ENCODE peak calls at places on chromosomes 11 and 22, in eight cellular contexts. One of them, this sample, is unnamed.

GRCh38 chr11:27088353-27088752 is 47.7 kb downstream of the BBOX1 start:
- DNase-seq in psoas muscle: no peak
- DNase-seq in SK-N-SH: no peak
- DNase-seq in upper lobe of right lung: no peak
- DNase-seq in heart right ventricle: no peak
- DNase-seq in esophagus squamous epithelium: no peak
- DNase-seq in brain microvascular endothelial cell: no peak
- DNase-seq in HCT116: no peak
- DNase-seq in this sample: no peak

GRCh38 chr11:93396356-93396755 is 65.8 kb downstream of the DEUP1 start:
- DNase-seq in SK-N-SH: no peak
- DNase-seq in heart right ventricle: no peak
- DNase-seq in esophagus squamous epithelium: no peak
- DNase-seq in brain microvascular endothelial cell: peak
- DNase-seq in upper lobe of right lung: no peak
- DNase-seq in HCT116: no peak
- DNase-seq in psoas muscle: no peak
- DNase-seq in this sample: no peak

GRCh38 chr22:28883917-28884753 is 763 bp downstream of the ZNRF3 start:
- DNase-seq in heart right ventricle: peak
- DNase-seq in psoas muscle: peak
- DNase-seq in esophagus squamous epithelium: no peak
- DNase-seq in SK-N-SH: peak
- DNase-seq in HCT116: peak
- DNase-seq in upper lobe of right lung: peak
- DNase-seq in brain microvascular endothelial cell: peak
- DNase-seq in this sample: no peak

GRCh38 chr11:124938206-124938765 is 2.4 kb upstream of the HEPACAM start:
- DNase-seq in psoas muscle: no peak
- DNase-seq in upper lobe of right lung: no peak
- DNase-seq in esophagus squamous epithelium: no peak
- DNase-seq in brain microvascular endothelial cell: no peak
- DNase-seq in HCT116: no peak
- DNase-seq in SK-N-SH: no peak
- DNase-seq in heart right ventricle: no peak
- DNase-seq in this sample: no peak

GRCh38 chr11:10818594-10818993 is 9.9 kb upstream of the EIF4G2 start:
- DNase-seq in heart right ventricle: no peak
- DNase-seq in brain microvascular endothelial cell: peak
- DNase-seq in SK-N-SH: no peak
- DNase-seq in esophagus squamous epithelium: no peak
- DNase-seq in HCT116: no peak
- DNase-seq in psoas muscle: no peak
- DNase-seq in upper lobe of right lung: no peak
- DNase-seq in this sample: no peak

GRCh38 chr11:109864161-109864661 is 229.0 kb upstream of the ZC3H12C start:
- DNase-seq in heart right ventricle: no peak
- DNase-seq in HCT116: peak
- DNase-seq in SK-N-SH: no peak
- DNase-seq in upper lobe of right lung: no peak
- DNase-seq in esophagus squamous epithelium: no peak
- DNase-seq in psoas muscle: no peak
- DNase-seq in brain microvascular endothelial cell: no peak
- DNase-seq in this sample: no peak

GRCh38 chr11:13094930-13095687 is 86.0 kb downstream of the RASSF10 start:
- DNase-seq in esophagus squamous epithelium: no peak
- DNase-seq in HCT116: no peak
- DNase-seq in heart right ventricle: no peak
- DNase-seq in psoas muscle: no peak
- DNase-seq in SK-N-SH: no peak
- DNase-seq in upper lobe of right lung: no peak
- DNase-seq in brain microvascular endothelial cell: no peak
- DNase-seq in this sample: no peak

GRCh38 chr11:88359529-88359928 is 22.0 kb upstream of the CTSC start:
- DNase-seq in heart right ventricle: no peak
- DNase-seq in HCT116: no peak
- DNase-seq in upper lobe of right lung: no peak
- DNase-seq in esophagus squamous epithelium: no peak
- DNase-seq in psoas muscle: no peak
- DNase-seq in brain microvascular endothelial cell: no peak
- DNase-seq in SK-N-SH: no peak
- DNase-seq in this sample: no peak

GRCh38 chr11:128457874-128458273 is 129.5 kb downstream of the ETS1 start:
- DNase-seq in heart right ventricle: no peak
- DNase-seq in SK-N-SH: no peak
- DNase-seq in upper lobe of right lung: no peak
- DNase-seq in HCT116: no peak
- DNase-seq in brain microvascular endothelial cell: no peak
- DNase-seq in esophagus squamous epithelium: no peak
- DNase-seq in psoas muscle: no peak
- DNase-seq in this sample: no peak

GRCh38 chr22:35835998-35836691 is 118.5 kb downstream of the APOL5 start:
- DNase-seq in HCT116: peak
- DNase-seq in esophagus squamous epithelium: no peak
- DNase-seq in brain microvascular endothelial cell: peak
- DNase-seq in SK-N-SH: peak
- DNase-seq in psoas muscle: no peak
- DNase-seq in upper lobe of right lung: no peak
- DNase-seq in heart right ventricle: peak
- DNase-seq in this sample: peak

GRCh38 chr11:114612686-114613085 is 17.1 kb upstream of the NXPE4 start:
- DNase-seq in heart right ventricle: no peak
- DNase-seq in esophagus squamous epithelium: no peak
- DNase-seq in brain microvascular endothelial cell: no peak
- DNase-seq in HCT116: no peak
- DNase-seq in upper lobe of right lung: no peak
- DNase-seq in SK-N-SH: no peak
- DNase-seq in psoas muscle: no peak
- DNase-seq in this sample: no peak

GRCh38 chr22:35434061-35434750 is 34.3 kb downstream of the MCM5 start:
- DNase-seq in heart right ventricle: no peak
- DNase-seq in brain microvascular endothelial cell: no peak
- DNase-seq in HCT116: no peak
- DNase-seq in SK-N-SH: no peak
- DNase-seq in upper lobe of right lung: no peak
- DNase-seq in esophagus squamous epithelium: no peak
- DNase-seq in psoas muscle: no peak
- DNase-seq in this sample: no peak

GRCh38 chr22:37162221-37163095 is 12.7 kb upstream of the IL2RB start:
- DNase-seq in esophagus squamous epithelium: no peak
- DNase-seq in HCT116: no peak
- DNase-seq in SK-N-SH: no peak
- DNase-seq in heart right ventricle: no peak
- DNase-seq in upper lobe of right lung: no peak
- DNase-seq in psoas muscle: peak
- DNase-seq in brain microvascular endothelial cell: no peak
- DNase-seq in this sample: no peak

GRCh38 chr11:130533113-130533803 is 84.8 kb downstream of the ADAMTS15 start:
- DNase-seq in psoas muscle: no peak
- DNase-seq in heart right ventricle: no peak
- DNase-seq in SK-N-SH: peak
- DNase-seq in esophagus squamous epithelium: no peak
- DNase-seq in brain microvascular endothelial cell: no peak
- DNase-seq in upper lobe of right lung: no peak
- DNase-seq in HCT116: no peak
- DNase-seq in this sample: no peak

GRCh38 chr11:17473071-17473744 is 3.4 kb downstream of the ABCC8 start:
- DNase-seq in esophagus squamous epithelium: no peak
- DNase-seq in heart right ventricle: no peak
- DNase-seq in brain microvascular endothelial cell: peak
- DNase-seq in HCT116: peak
- DNase-seq in SK-N-SH: peak
- DNase-seq in psoas muscle: no peak
- DNase-seq in upper lobe of right lung: no peak
- DNase-seq in this sample: no peak

GRCh38 chr11:78080818-78081495 is 1.3 kb upstream of the NDUFC2 start:
- DNase-seq in HCT116: no peak
- DNase-seq in SK-N-SH: no peak
- DNase-seq in brain microvascular endothelial cell: peak
- DNase-seq in psoas muscle: no peak
- DNase-seq in heart right ventricle: no peak
- DNase-seq in esophagus squamous epithelium: no peak
- DNase-seq in upper lobe of right lung: no peak
- DNase-seq in this sample: no peak

GRCh38 chr22:27419473-27419872 is 382.1 kb downstream of the MN1 start:
- DNase-seq in upper lobe of right lung: no peak
- DNase-seq in psoas muscle: no peak
- DNase-seq in brain microvascular endothelial cell: peak
- DNase-seq in HCT116: no peak
- DNase-seq in esophagus squamous epithelium: no peak
- DNase-seq in heart right ventricle: no peak
- DNase-seq in SK-N-SH: no peak
- DNase-seq in this sample: no peak

GRCh38 chr22:19789828-19790227 is 29.2 kb downstream of the TBX1 start:
- DNase-seq in heart right ventricle: no peak
- DNase-seq in esophagus squamous epithelium: no peak
- DNase-seq in SK-N-SH: no peak
- DNase-seq in psoas muscle: no peak
- DNase-seq in upper lobe of right lung: no peak
- DNase-seq in HCT116: no peak
- DNase-seq in brain microvascular endothelial cell: no peak
- DNase-seq in this sample: no peak
- H3K27ac ChIP-seq in heart right ventricle: no peak
- H3K27ac ChIP-seq in esophagus squamous epithelium: no peak
- H3K27ac ChIP-seq in SK-N-SH: no peak
- H3K27ac ChIP-seq in psoas muscle: no peak
- H3K27ac ChIP-seq in upper lobe of right lung: no peak
- H3K27ac ChIP-seq in HCT116: no peak
- H3K27ac ChIP-seq in brain microvascular endothelial cell: no peak
- H3K27ac ChIP-seq in this sample: no peak

DNA sequence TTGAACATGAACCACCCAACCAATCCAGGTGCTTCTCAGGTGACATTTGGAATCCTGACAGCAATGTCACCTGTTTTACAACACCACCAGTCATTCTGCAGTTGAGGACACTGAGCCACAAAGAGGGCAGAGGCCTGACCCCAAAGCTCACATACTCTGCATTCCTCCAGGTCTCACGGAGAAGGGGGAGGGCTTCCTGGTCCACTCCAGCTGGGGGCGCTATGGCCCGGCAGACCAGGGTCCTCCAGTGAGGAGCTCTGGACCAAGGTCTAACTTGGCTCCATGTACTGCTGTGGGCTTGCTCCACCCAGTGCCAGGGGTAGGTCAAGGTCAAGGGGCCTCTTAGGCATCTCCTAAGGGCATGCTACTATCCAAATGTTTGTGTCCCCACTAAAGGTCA is 1.5 kb upstream of the PNPLA3 start:
- DNase-seq in heart right ventricle: no peak
- DNase-seq in brain microvascular endothelial cell: no peak
- DNase-seq in psoas muscle: no peak
- DNase-seq in HCT116: no peak
- DNase-seq in SK-N-SH: no peak
- DNase-seq in upper lobe of right lung: no peak
- DNase-seq in esophagus squamous epithelium: no peak
- DNase-seq in this sample: no peak
- TF ChIP-seq CTCF in heart right ventricle: no peak
- TF ChIP-seq CTCF in brain microvascular endothelial cell: peak
- TF ChIP-seq CTCF in psoas muscle: no peak
- TF ChIP-seq CTCF in HCT116: peak
- TF ChIP-seq CTCF in SK-N-SH: peak
- TF ChIP-seq CTCF in upper lobe of right lung: no peak
- TF ChIP-seq CTCF in esophagus squamous epithelium: no peak
- TF ChIP-seq CTCF in this sample: no peak

DNA sequence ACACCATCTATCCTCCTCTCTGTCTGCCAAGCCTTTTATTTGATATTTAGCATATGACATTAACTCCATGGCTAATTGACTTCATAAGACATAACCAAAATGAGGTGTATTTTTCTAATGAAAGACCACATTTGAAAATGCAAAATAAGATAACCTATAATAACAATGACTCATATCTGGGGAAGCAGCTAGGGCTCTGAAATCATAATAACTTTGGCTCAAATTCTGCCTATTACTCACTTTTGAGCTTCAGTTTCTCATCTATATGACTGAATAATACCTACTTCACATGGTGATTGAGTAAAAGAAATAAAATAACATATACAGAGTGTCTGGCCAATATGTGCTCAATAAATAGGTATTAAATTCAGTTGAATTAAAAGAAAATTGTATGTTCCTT is 1419.8 kb upstream of the TENM4 start:
- DNase-seq in brain microvascular endothelial cell: peak
- DNase-seq in heart right ventricle: no peak
- DNase-seq in esophagus squamous epithelium: no peak
- DNase-seq in upper lobe of right lung: no peak
- DNase-seq in HCT116: no peak
- DNase-seq in SK-N-SH: no peak
- DNase-seq in psoas muscle: no peak
- DNase-seq in this sample: no peak
- H3K4me3 ChIP-seq in brain microvascular endothelial cell: no peak
- H3K4me3 ChIP-seq in heart right ventricle: no peak
- H3K4me3 ChIP-seq in esophagus squamous epithelium: no peak
- H3K4me3 ChIP-seq in upper lobe of right lung: no peak
- H3K4me3 ChIP-seq in HCT116: no peak
- H3K4me3 ChIP-seq in SK-N-SH: no peak
- H3K4me3 ChIP-seq in psoas muscle: no peak
- H3K4me3 ChIP-seq in this sample: no peak

GRCh38 chr11:65611028-65611757 is 2.8 kb downstream of the MAP3K11 start:
- DNase-seq in heart right ventricle: peak
- DNase-seq in psoas muscle: peak
- DNase-seq in SK-N-SH: no peak
- DNase-seq in esophagus squamous epithelium: no peak
- DNase-seq in brain microvascular endothelial cell: no peak
- DNase-seq in HCT116: no peak
- DNase-seq in upper lobe of right lung: peak
- DNase-seq in this sample: no peak

GRCh38 chr11:65611758-65612603 is 2.0 kb downstream of the MAP3K11 start:
- DNase-seq in upper lobe of right lung: no peak
- DNase-seq in heart right ventricle: no peak
- DNase-seq in HCT116: no peak
- DNase-seq in esophagus squamous epithelium: no peak
- DNase-seq in SK-N-SH: no peak
- DNase-seq in brain microvascular endothelial cell: peak
- DNase-seq in psoas muscle: no peak
- DNase-seq in this sample: no peak

GRCh38 chr11:65613091-65613928 is 711 bp downstream of the MAP3K11 start:
- DNase-seq in brain microvascular endothelial cell: no peak
- DNase-seq in psoas muscle: peak
- DNase-seq in esophagus squamous epithelium: no peak
- DNase-seq in SK-N-SH: no peak
- DNase-seq in heart right ventricle: peak
- DNase-seq in HCT116: no peak
- DNase-seq in upper lobe of right lung: no peak
- DNase-seq in this sample: no peak

GRCh38 chr11:65615229-65615949 is at the start of gene PCNX3:
- DNase-seq in upper lobe of right lung: peak
- DNase-seq in esophagus squamous epithelium: peak
- DNase-seq in SK-N-SH: peak
- DNase-seq in brain microvascular endothelial cell: peak
- DNase-seq in heart right ventricle: peak
- DNase-seq in psoas muscle: peak
- DNase-seq in HCT116: peak
- DNase-seq in this sample: peak

DNA sequence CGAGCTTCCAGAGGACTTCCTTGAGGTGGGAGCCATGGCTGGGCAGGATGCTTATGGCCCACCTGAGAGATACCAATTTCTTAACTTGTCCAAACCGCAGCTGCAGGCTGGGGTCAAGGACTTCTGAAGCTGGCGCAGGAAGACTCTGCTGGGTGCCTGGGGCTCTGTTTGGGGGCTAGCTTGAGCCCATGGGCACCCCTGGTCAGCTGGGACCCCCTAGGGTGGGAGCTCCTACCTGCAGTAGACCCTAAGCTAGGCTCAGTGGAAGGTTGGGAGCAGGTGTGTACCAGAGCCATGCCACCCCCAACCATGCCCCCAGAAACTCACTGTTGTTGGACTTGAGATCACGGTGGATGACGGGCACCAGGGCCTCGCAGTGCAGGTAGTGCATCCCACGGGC is 1.3 kb downstream of the MAP3K11 start:
- DNase-seq in upper lobe of right lung: no peak
- DNase-seq in esophagus squamous epithelium: no peak
- DNase-seq in heart right ventricle: no peak
- DNase-seq in brain microvascular endothelial cell: no peak
- DNase-seq in psoas muscle: no peak
- DNase-seq in SK-N-SH: no peak
- DNase-seq in HCT116: no peak
- DNase-seq in this sample: no peak
- H3K27ac ChIP-seq in upper lobe of right lung: peak
- H3K27ac ChIP-seq in esophagus squamous epithelium: peak
- H3K27ac ChIP-seq in heart right ventricle: peak
- H3K27ac ChIP-seq in brain microvascular endothelial cell: no peak
- H3K27ac ChIP-seq in psoas muscle: peak
- H3K27ac ChIP-seq in SK-N-SH: no peak
- H3K27ac ChIP-seq in HCT116: peak
- H3K27ac ChIP-seq in this sample: peak

This sample was measured in RWPE2.